ENCODE peak calls at places on chromosome 17, in ten cellular contexts. Y, D, O, T, K, G, C, X, Q and B are unnamed samples.

GRCh38 chr17:73058022-73058421 is 34.5 kb downstream of the SLC39A11 start:
- DNase-seq in Y (peak; percentile 75), D (no peak), O (peak; percentile 30), T (no peak), K (no peak), G (no peak), C (no peak), X (no peak), Q (no peak), B (no peak)

GRCh38 chr17:81543756-81544155 is 8.4 kb downstream of the FAAP100 start:
- DNase-seq in Y (no peak), D (no peak), O (no peak), T (no peak), K (no peak), G (no peak), C (no peak), X (no peak), Q (no peak), B (no peak)

GRCh38 chr17:3894927-3895343 is 2.1 kb upstream of the CAMKK1 start:
- DNase-seq in Y (no peak), D (no peak), O (peak; percentile 23), T (no peak), K (peak; percentile 63), G (no peak), C (no peak), X (peak; percentile 81), Q (no peak), B (no peak)

GRCh38 chr17:10141436-10141835 is 57.0 kb downstream of the GAS7 start:
- DNase-seq in Y (no peak), D (no peak), O (no peak), T (no peak), K (no peak), G (no peak), C (no peak), X (no peak), Q (no peak), B (no peak)

GRCh38 chr17:45848405-45848804 is 3.7 kb downstream of the SPPL2C start:
- DNase-seq in Y (no peak), D (no peak), O (no peak), T (no peak), K (no peak), G (no peak), C (no peak), X (no peak), Q (no peak), B (no peak)

GRCh38 chr17:760371-760770 is 8.3 kb upstream of the GEMIN4 start:
- DNase-seq in Y (no peak), D (no peak), O (no peak), T (no peak), K (peak; percentile 51), G (no peak), C (no peak), X (no peak), Q (no peak), B (no peak)

GRCh38 chr17:77815127-77815905 is 143.2 kb upstream of the TNRC6C start:
- DNase-seq in Y (no peak), D (no peak), O (no peak), T (no peak), K (peak; percentile 8), G (no peak), C (no peak), X (no peak), Q (no peak), B (no peak)

GRCh38 chr17:74803971-74804370 is 27.8 kb upstream of the NAT9 start:
- DNase-seq in Y (no peak), D (no peak), O (no peak), T (no peak), K (no peak), G (no peak), C (no peak), X (no peak), Q (no peak), B (no peak)

GRCh38 chr17:78568494-78569115 is 8.6 kb downstream of the DNAH17 start:
- DNase-seq in Y (peak; percentile 53), D (no peak), O (peak; percentile 15), T (no peak), K (no peak), G (no peak), C (peak; percentile 35), X (no peak), Q (no peak), B (no peak)

GRCh38 chr17:55609737-55610201 is 98.5 kb upstream of the SMIM36 start:
- DNase-seq in Y (peak; percentile 84), D (no peak), O (peak; percentile 30), T (no peak), K (peak; percentile 35), G (no peak), C (peak; percentile 19), X (no peak), Q (no peak), B (no peak)

GRCh38 chr17:7004398-7005253 is 7.8 kb upstream of the RNASEK start:
- DNase-seq in Y (peak; percentile 62), D (no peak), O (peak; percentile 65), T (peak; percentile 52), K (no peak), G (no peak), C (peak; percentile 60), X (no peak), Q (no peak), B (peak; percentile 58)

GRCh38 chr17:16044484-16044883 is 44.9 kb downstream of the TTC19 start:
- DNase-seq in Y (no peak), D (no peak), O (no peak), T (no peak), K (no peak), G (no peak), C (no peak), X (no peak), Q (no peak), B (no peak)

GRCh38 chr17:17495448-17496188 is 577 bp downstream of the RASD1 start:
- DNase-seq in Y (peak; percentile 28), D (no peak), O (peak; percentile 15), T (peak; percentile 54), K (no peak), G (no peak), C (no peak), X (peak; percentile 24), Q (no peak), B (peak; percentile 34)

GRCh38 chr17:64599187-64599676 is 62.9 kb downstream of the SMURF2 start:
- DNase-seq in Y (no peak), D (no peak), O (no peak), T (peak; percentile 75), K (no peak), G (no peak), C (no peak), X (no peak), Q (no peak), B (no peak)

GRCh38 chr17:65297384-65297783 is 160.2 kb downstream of the RGS9 start:
- DNase-seq in Y (peak; percentile 85), D (no peak), O (peak; percentile 32), T (no peak), K (no peak), G (no peak), C (no peak), X (no peak), Q (no peak), B (no peak)

GRCh38 chr17:31491794-31492171 is 100.3 kb downstream of the RAB11FIP4 start:
- DNase-seq in Y (no peak), D (no peak), O (no peak), T (peak; percentile 43), K (no peak), G (peak; percentile 28), C (no peak), X (no peak), Q (no peak), B (no peak)

GRCh38 chr17:75854111-75854748 is 905 bp downstream of the WBP2 start:
- DNase-seq in Y (peak; percentile 73), D (no peak), O (peak; percentile 84), T (no peak), K (no peak), G (no peak), C (peak; percentile 80), X (no peak), Q (peak; percentile 41), B (no peak)

GRCh38 chr17:43468746-43469544 is 14.8 kb upstream of the DHX8 start:
- DNase-seq in Y (peak; percentile 99), D (no peak), O (peak; percentile 96), T (no peak), K (no peak), G (peak; percentile 100), C (peak; percentile 99), X (no peak), Q (no peak), B (peak; percentile 12)